ENCODE peak calls at places on chromosomes 7 and 10, in eight cellular contexts. R, Q, L, B, M, U, C and Y are unnamed samples.

GRCh38 chr7:115603416-115603815 is 427.1 kb downstream of the TFEC start:
- DNase-seq in M (no peak), B (no peak), Q (no peak), U (no peak), L (no peak), C (no peak), R (no peak), Y (no peak)

GRCh38 chr7:70726951-70727378 is 405.0 kb upstream of the GALNT17 start:
- DNase-seq in U (no peak), Q (no peak), C (no peak), L (no peak), B (no peak), R (no peak), M (no peak), Y (no peak)

GRCh38 chr10:86535057-86535882 is 13.7 kb upstream of the WAPL start:
- DNase-seq in U (peak; percentile 86), M (peak; percentile 83), L (peak; percentile 95), Q (peak; percentile 68), R (no peak), C (no peak), B (peak; percentile 36), Y (peak; percentile 69)

GRCh38 chr10:26357203-26357602 is 80.9 kb upstream of the APBB1IP start:
- DNase-seq in C (no peak), M (no peak), R (no peak), Q (no peak), U (no peak), L (no peak), B (no peak), Y (no peak)

GRCh38 chr10:47366731-47367460 is 17.2 kb downstream of the ZNF488 start:
- DNase-seq in B (no peak), L (no peak), Q (no peak), R (peak; percentile 21), U (no peak), C (no peak), M (no peak), Y (no peak)

GRCh38 chr10:34018129-34018528 is 683.7 kb upstream of the NRP1 start:
- DNase-seq in R (no peak), U (no peak), C (no peak), Q (peak; percentile 64), B (peak; percentile 38), L (no peak), M (no peak), Y (no peak)

GRCh38 chr7:4661871-4662270 is 20.2 kb upstream of the FOXK1 start:
- DNase-seq in B (no peak), L (no peak), R (no peak), C (no peak), U (no peak), M (no peak), Q (peak; percentile 45), Y (peak; percentile 70)

GRCh38 chr10:100998991-100999741 is 442 bp upstream of the LZTS2 start:
- DNase-seq in Q (peak; percentile 64), M (peak; percentile 85), R (no peak), U (peak; percentile 89), C (no peak), B (peak; percentile 71), L (peak; percentile 97), Y (peak; percentile 81)

GRCh38 chr10:84429926-84430520 is 101.6 kb downstream of the CCSER2 start:
- DNase-seq in U (peak; percentile 38), Q (peak; percentile 77), L (no peak), R (peak; percentile 64), B (peak; percentile 74), C (no peak), M (peak; percentile 39), Y (peak; percentile 39)

GRCh38 chr10:108090476-108091215 is 926.1 kb upstream of the SORCS1 start:
- DNase-seq in R (no peak), U (no peak), Q (peak; percentile 3), B (no peak), L (no peak), M (no peak), C (no peak), Y (no peak)

GRCh38 chr7:28409716-28410627 is 2.3 kb upstream of the CREB5 start:
- DNase-seq in Q (peak; percentile 26), U (peak; percentile 40), C (no peak), L (peak; percentile 89), M (peak; percentile 39), B (peak; percentile 48), R (no peak), Y (no peak)

GRCh38 chr7:158270856-158271413 is 316.7 kb downstream of the PTPRN2 start:
- DNase-seq in U (no peak), B (no peak), R (peak; percentile 29), Q (no peak), C (no peak), M (no peak), L (no peak), Y (no peak)

GRCh38 chr10:96690755-96691730 is 29.3 kb downstream of the PIK3AP1 start:
- DNase-seq in C (no peak), Q (no peak), L (no peak), U (no peak), M (no peak), R (no peak), B (no peak), Y (no peak)

GRCh38 chr7:74083928-74084721 is 521 bp downstream of the LIMK1 start:
- DNase-seq in C (no peak), L (no peak), M (peak; percentile 53), U (no peak), R (no peak), B (peak; percentile 48), Q (peak; percentile 31), Y (peak; percentile 71)

GRCh38 chr10:88493676-88494483 is 89.2 kb downstream of the RNLS start:
- DNase-seq in U (no peak), L (no peak), M (no peak), C (peak; percentile 24), R (no peak), Q (no peak), B (peak; percentile 76), Y (peak; percentile 70)

GRCh38 chr7:137967143-137968018 is 34.5 kb downstream of the CREB3L2 start:
- DNase-seq in R (no peak), B (peak; percentile 76), U (no peak), M (no peak), L (no peak), C (no peak), Q (peak; percentile 40), Y (peak; percentile 70)

GRCh38 chr10:116761883-116762282 is 19.5 kb upstream of the HSPA12A start:
- DNase-seq in R (no peak), B (no peak), U (no peak), C (no peak), Q (no peak), L (no peak), M (no peak), Y (no peak)

GRCh38 chr7:2887816-2888215 is 43.7 kb upstream of the GNA12 start:
- DNase-seq in M (no peak), Q (no peak), U (no peak), C (no peak), R (no peak), B (no peak), L (no peak), Y (no peak)

GRCh38 chr7:2884161-2884560 is 40.1 kb upstream of the GNA12 start:
- DNase-seq in R (no peak), C (no peak), U (no peak), Q (no peak), L (no peak), B (no peak), M (no peak), Y (no peak)

GRCh38 chr7:2883101-2883500 is 39.0 kb upstream of the GNA12 start:
- DNase-seq in C (no peak), L (no peak), Q (no peak), U (no peak), M (no peak), B (no peak), R (no peak), Y (no peak)

GRCh38 chr7:2886391-2886790 is 42.3 kb upstream of the GNA12 start:
- DNase-seq in L (no peak), R (no peak), Q (no peak), M (no peak), C (no peak), B (no peak), U (no peak), Y (no peak)

DNA sequence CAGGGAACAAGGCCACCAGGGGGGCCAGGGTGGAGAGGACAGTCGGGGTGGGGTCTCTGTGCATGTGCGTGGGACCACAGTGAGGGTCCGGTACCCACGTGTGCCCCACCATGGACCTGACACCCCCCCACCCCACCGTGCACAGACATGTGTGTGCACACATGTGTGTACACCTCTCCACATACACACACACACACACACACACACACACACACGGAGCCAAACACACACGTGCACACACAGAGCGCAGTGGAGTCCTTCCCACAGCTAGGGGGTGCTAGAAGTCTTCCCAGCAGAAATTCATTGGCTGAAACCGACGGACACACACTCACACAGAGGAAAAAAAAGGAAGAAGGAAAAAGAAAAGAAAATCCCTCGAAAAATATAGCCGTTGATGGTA is 42.8 kb upstream of the GNA12 start:
- DNase-seq in U (no peak), B (peak; percentile 89), Q (peak; percentile 75), R (no peak), M (no peak), L (no peak), C (no peak), Y (peak; percentile 84)
- H3K4me3 ChIP-seq in U (no peak overlapping the region), B (no peak overlapping the region), Q (no peak overlapping the region), R (no peak overlapping the region), M (no peak overlapping the region), L (no peak overlapping the region), C (no peak overlapping the region), Y (no peak overlapping the region)

DNA sequence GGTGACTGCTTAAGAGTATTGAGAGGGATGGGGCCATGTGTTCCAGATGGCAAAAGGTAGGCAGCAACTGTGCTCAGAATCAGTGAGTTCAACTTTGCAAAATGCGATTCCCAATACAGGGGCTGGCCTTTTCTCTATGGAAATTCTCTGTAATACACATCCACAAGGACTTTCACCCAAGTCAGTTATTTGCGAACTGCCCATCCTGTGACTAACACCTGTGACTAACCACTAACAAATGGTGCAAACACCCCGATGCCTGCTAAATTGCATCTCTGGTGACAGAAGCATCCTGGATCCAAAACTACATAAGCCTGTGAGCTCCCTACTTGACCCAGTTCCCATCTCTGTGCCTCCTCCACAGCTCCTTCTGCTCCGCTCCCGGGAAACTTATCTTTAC is 9.0 kb upstream of the CUZD1 start:
- DNase-seq in L (no peak), Q (peak; percentile 88), U (no peak), R (no peak), C (peak; percentile 55), M (no peak), B (peak; percentile 92), Y (peak; percentile 93)
- H3K4me3 ChIP-seq in L (no peak overlapping the region), Q (peak overlapping the region; percentile 53), U (no peak overlapping the region), R (no peak overlapping the region), C (no peak overlapping the region), M (no peak overlapping the region), B (no peak overlapping the region), Y (no peak overlapping the region)

GRCh38 chr10:112528235-112528634 is 81.2 kb downstream of the VTI1A start:
- DNase-seq in B (no peak), C (no peak), M (no peak), Q (no peak), R (no peak), U (no peak), L (no peak), Y (no peak)
- H3K4me3 ChIP-seq in B (no peak overlapping the region), C (no peak overlapping the region), M (no peak overlapping the region), Q (no peak overlapping the region), R (no peak overlapping the region), U (no peak overlapping the region), L (no peak overlapping the region), Y (no peak overlapping the region)

DNA sequence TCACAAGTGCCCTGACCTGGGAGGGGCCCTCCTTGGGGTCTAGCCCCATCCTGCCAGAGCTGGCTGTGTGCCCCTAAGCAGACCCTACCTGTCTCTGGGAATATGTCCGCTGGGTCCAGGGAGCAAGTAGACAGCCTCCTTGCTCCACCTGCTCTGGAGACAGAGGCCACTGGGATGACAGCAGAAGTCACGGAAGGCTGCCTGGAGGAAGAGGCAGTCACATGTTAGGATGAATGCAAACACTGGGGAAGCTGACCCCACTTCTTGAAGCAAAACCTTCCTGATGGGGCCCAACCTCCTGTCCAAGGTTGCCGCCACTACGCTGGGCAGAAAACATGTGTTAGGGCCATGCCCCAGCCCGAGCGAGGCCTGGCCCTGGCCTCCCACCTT is 11.7 kb upstream of the LFNG start:
- DNase-seq in L (no peak), U (no peak), C (no peak), B (no peak), R (no peak), M (no peak), Q (no peak), Y (no peak)
- H3K4me3 ChIP-seq in L (no peak overlapping the region), U (no peak overlapping the region), C (no peak overlapping the region), B (no peak overlapping the region), R (no peak overlapping the region), M (no peak overlapping the region), Q (no peak overlapping the region), Y (no peak overlapping the region)